ENCODE peak calls at places on chromosomes 13 and 19, in four cellular contexts. J is H1, E is HepG2, Q is HCT116. D is an unnamed sample.

GRCh38 chr19:46009530-46010510 is 13.0 kb downstream of the PGLYRP1 start:
- DNase-seq in Q (peak), E (peak), J (no peak), D (peak)

GRCh38 chr13:44313674-44314073 is 60.0 kb upstream of the SERP2 start:
- DNase-seq in Q (peak), J (no peak), E (no peak), D (no peak)

GRCh38 chr19:48735031-48735615 is 5.3 kb downstream of the RASIP1 start:
- DNase-seq in E (no peak), Q (no peak), J (no peak), D (no peak)

GRCh38 chr19:50739841-50740426 is 16.8 kb downstream of the CLEC11A start:
- DNase-seq in E (no peak), Q (no peak), J (no peak), D (no peak)

GRCh38 chr19:23392706-23393105 is 2.6 kb downstream of the ZNF91 start:
- DNase-seq in E (no peak), J (no peak), Q (no peak), D (no peak)

GRCh38 chr13:54599413-54599812 is 1570.8 kb downstream of the OLFM4 start:
- DNase-seq in Q (no peak), E (no peak), J (no peak), D (no peak)

GRCh38 chr13:101556676-101557121 is 104.2 kb downstream of the ITGBL1 start:
- DNase-seq in E (no peak), Q (no peak), J (no peak), D (no peak)

GRCh38 chr19:7819337-7819736 is 10.7 kb upstream of the EVI5L start:
- DNase-seq in E (no peak), J (no peak), Q (no peak), D (no peak)

GRCh38 chr19:34962945-34963530 is 991 bp downstream of the ZNF792 start:
- DNase-seq in Q (no peak), J (no peak), E (no peak), D (peak)

GRCh38 chr19:39046037-39046821 is 13.9 kb upstream of the FBXO27 start:
- DNase-seq in J (no peak), Q (peak), E (peak), D (no peak)

GRCh38 chr13:25217023-25217909 is 45.2 kb upstream of the AMER2 start:
- DNase-seq in E (no peak), Q (no peak), J (no peak), D (no peak)

GRCh38 chr19:11019262-11019661 is 58.4 kb downstream of the SMARCA4 start:
- DNase-seq in Q (no peak), J (no peak), E (no peak), D (no peak)

GRCh38 chr13:62933809-62934208 is 1518.2 kb upstream of the PCDH20 start:
- DNase-seq in J (no peak), Q (no peak), E (no peak), D (no peak)

GRCh38 chr19:19502808-19503602 is 12.3 kb downstream of the TSSK6 start:
- DNase-seq in J (no peak), Q (no peak), E (no peak), D (no peak)

GRCh38 chr13:33188093-33188882 is 97.3 kb downstream of the STARD13 start:
- DNase-seq in E (no peak), J (no peak), Q (no peak), D (no peak)

GRCh38 chr19:49492573-49493411 is 3.4 kb upstream of the RPS11 start:
- DNase-seq in Q (no peak), E (peak), J (no peak), D (peak)

GRCh38 chr13:23583491-23583890 is 13.3 kb downstream of the TNFRSF19 start:
- DNase-seq in E (no peak), J (no peak), Q (no peak), D (no peak)

GRCh38 chr19:30227661-30228112 is 144.5 kb upstream of the ZNF536 start:
- DNase-seq in E (peak), J (no peak), Q (peak), D (peak)

GRCh38 chr13:21800847-21801616 is 130.2 kb downstream of the FGF9 start:
- DNase-seq in Q (no peak), J (no peak), E (peak), D (no peak)

GRCh38 chr19:6273701-6274601 is 5.8 kb downstream of the MLLT1 start:
- DNase-seq in E (peak), Q (no peak), J (no peak), D (peak)

GRCh38 chr13:79270859-79271258 is 135.2 kb downstream of the RBM26 start:
- DNase-seq in Q (no peak), E (no peak), J (no peak), D (no peak)

GRCh38 chr19:42154471-42155323 is 22.5 kb upstream of the POU2F2 start:
- DNase-seq in J (no peak), Q (no peak), E (no peak), D (no peak)

GRCh38 chr13:113900646-113901045 is 36.8 kb upstream of the GAS6 start:
- DNase-seq in J (no peak), E (no peak), Q (no peak), D (no peak)

GRCh38 chr19:34314437-34315313 is 50.3 kb upstream of the GPI start:
- DNase-seq in Q (no peak), E (no peak), J (no peak), D (no peak)

GRCh38 chr19:21463449-21464105 is 41.8 kb upstream of the ZNF429 start:
- DNase-seq in E (no peak), J (peak), Q (no peak), D (peak)

GRCh38 chr13:38577048-38577447 is 109.8 kb upstream of the FREM2 start:
- DNase-seq in J (no peak), E (peak), Q (no peak), D (no peak)

GRCh38 chr13:112719556-112719955 is 29.7 kb downstream of the ATP11A start:
- DNase-seq in E (no peak), J (no peak), Q (no peak), D (no peak)

GRCh38 chr19:6393982-6394412 is 1.0 kb upstream of the GTF2F1 start:
- DNase-seq in Q (no peak), J (no peak), E (no peak), D (no peak)

GRCh38 chr19:27676877-27677276 is 1536.1 kb downstream of the UQCRFS1 start:
- DNase-seq in E (no peak), J (no peak), Q (no peak), D (no peak)

GRCh38 chr19:54209058-54209747 is 8.5 kb downstream of the RPS9 start:
- DNase-seq in E (no peak), Q (no peak), J (no peak), D (no peak)

GRCh38 chr19:44585371-44586141 is 27.8 kb upstream of the IGSF23 start:
- DNase-seq in J (no peak), Q (no peak), E (no peak), D (no peak)

GRCh38 chr13:109256866-109257760 is 529.3 kb downstream of the IRS2 start:
- DNase-seq in J (no peak), Q (peak), E (peak), D (no peak)

GRCh38 chr13:100069278-100069677 is 19.6 kb upstream of the PCCA start:
- DNase-seq in Q (no peak), E (no peak), J (no peak), D (no peak)

GRCh38 chr13:58883405-58883804 is 1251.9 kb downstream of the PCDH17 start:
- DNase-seq in E (no peak), Q (no peak), J (no peak), D (no peak)

GRCh38 chr19:17184381-17184841 is 30.7 kb upstream of the USE1 start:
- DNase-seq in Q (no peak), E (no peak), J (no peak), D (no peak)

GRCh38 chr13:107157272-107157671 is 589.3 kb upstream of the ARGLU1 start:
- DNase-seq in J (no peak), E (no peak), Q (no peak), D (no peak)

GRCh38 chr13:52744842-52745241 is 5.2 kb upstream of the CNMD start:
- DNase-seq in J (no peak), E (no peak), Q (no peak), D (no peak)

GRCh38 chr13:100825551-100825950 is 151.0 kb upstream of the TMTC4 start:
- DNase-seq in E (no peak), J (no peak), Q (no peak), D (no peak)

GRCh38 chr13:46149272-46150133 is 32.5 kb downstream of the LCP1 start:
- DNase-seq in J (no peak), E (no peak), Q (no peak), D (no peak)
- TF ChIP-seq JUND in J (no peak), E (no peak), Q (no peak), D (no peak)

DNA sequence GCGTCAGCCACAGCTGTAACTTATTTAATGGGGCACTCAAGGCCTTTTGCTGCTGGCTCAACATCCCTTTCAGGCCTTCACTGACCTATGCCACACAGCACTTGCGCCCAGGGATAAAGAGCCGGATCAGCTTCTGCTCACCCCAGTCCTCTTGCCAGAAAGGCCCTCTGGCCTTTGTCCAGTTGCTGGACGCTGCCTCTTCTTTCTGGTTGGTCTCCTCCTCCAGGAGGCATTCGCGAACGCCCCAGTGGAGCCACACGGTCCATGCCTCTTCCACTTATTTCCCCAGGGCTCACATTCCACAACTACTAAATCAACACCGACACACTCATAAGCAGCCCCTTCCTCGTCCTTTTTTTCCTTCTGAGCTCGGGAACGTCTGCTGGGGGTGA is 3.7 kb upstream of the ZNF329 start:
- DNase-seq in J (no peak), E (peak), Q (no peak), D (no peak)
- TF ChIP-seq JUND in J (no peak), E (no peak), Q (no peak), D (no peak)

DNA sequence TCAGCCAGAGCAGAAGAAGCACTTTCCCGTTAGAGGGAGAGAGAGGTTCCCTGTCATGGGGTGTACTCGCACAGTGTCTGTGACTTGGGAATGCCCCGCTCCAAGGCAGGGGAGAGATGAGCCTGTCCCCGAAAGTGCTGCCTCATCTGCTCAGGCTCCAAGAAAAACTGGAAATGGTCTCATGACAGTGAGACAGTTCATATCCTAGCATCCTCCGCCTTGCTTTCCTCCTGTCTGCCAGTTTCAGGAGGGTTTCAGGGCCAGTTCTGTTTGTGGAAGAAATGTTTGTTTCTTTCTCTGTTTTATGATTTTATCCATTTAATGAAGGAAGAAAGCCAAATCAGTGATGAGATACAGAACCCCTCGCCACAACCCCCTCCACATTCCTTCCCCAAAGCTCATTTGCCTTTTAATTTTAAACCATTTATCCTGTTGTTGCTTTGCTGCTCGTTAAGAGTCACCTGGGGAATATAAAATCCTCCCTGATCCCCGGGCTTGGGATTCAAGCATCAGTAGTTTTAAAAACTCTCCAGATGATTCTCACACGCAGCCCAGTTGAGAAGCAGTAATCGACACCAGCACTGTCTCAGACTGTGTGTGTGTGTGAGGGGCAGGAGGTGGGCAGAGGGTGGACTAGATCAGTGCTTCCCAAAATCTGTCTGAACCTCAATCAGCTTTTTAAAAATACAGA is 144.6 kb upstream of the UBL3 start:
- DNase-seq in J (no peak), Q (no peak), E (no peak), D (no peak)
- TF ChIP-seq JUND in J (no peak), Q (no peak), E (no peak), D (no peak)

GRCh38 chr13:51614350-51614786 is 30.1 kb downstream of the WDFY2 start:
- DNase-seq in Q (no peak), E (no peak), J (no peak), D (no peak)
- TF ChIP-seq JUND in Q (no peak), E (no peak), J (no peak), D (no peak)

DNA sequence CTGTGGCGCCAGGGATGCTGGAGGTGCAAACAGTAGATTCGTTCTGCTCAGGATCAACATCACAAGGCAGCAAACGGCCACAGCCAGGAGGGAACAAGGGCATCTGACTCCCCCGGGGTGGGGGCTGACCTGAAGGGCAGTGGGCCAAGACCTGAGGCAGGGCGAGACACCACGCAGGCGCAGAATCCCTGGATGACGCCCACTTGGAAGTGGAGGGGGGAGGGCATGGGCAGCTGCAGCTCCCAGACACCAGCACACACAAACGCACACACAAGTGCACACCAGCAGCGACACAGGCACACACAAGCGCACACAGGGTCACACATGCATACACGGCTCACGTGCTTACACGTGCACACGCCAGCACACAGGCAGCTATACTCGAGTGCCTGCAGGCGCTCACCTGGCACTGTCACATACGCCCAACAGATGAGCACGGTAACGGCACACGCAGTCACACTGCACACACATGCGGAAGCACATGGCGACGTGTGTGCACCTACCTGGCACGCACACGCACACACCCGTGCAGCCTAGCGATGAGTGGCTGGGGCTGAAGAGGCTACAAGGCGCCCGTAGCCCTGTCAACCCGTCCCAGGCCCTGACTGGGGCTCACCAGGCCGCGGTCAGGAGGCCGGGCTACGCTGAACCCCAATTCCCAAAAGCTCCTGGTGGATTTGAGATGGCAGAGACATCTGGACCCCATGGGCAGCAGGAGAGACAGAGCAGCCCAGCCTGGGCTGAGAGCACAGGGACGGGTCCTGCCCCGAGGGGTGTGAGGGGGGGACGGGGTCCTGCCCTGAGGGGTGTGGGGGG is 5.5 kb downstream of the C2CD4C start:
- DNase-seq in E (no peak), J (no peak), Q (no peak), D (no peak)
- TF ChIP-seq JUND in E (no peak), J (no peak), Q (no peak), D (no peak)

GRCh38 chr13:76993021-76993420 is 1.1 kb downstream of the CLN5 start:
- DNase-seq in E (no peak), J (no peak), Q (no peak), D (no peak)

GRCh38 chr13:76991796-76992547 is at the start of gene CLN5:
- DNase-seq in J (peak), E (peak), Q (peak), D (peak)

GRCh38 chr13:76993473-76993872 is 1.6 kb downstream of the CLN5 start:
- DNase-seq in E (no peak), J (no peak), Q (no peak), D (no peak)

GRCh38 chr13:76991432-76991795 is 467 bp upstream of the CLN5 start:
- DNase-seq in J (no peak), Q (no peak), E (no peak), D (no peak)

DNA sequence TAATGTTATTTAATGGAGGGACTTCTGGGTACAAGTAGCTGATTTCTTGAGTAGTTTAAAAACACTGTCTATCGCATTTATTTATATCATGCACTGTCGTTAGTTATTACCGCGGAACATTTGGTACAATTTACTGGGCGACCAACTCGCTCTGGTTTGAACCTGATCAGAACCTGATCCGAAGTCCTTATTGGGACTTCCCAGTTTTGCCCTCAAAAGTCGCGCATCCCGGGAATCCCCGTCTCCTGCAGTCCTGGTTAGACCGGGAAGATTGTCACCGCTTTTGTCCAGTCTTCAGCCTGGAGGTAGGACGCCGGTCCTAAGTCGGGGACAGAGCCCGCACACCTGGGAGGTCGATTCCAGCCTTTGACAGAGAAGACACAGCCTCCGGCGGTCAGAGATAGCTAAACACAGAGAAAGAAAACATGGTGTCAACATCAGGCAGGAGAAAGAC is 694 bp downstream of the CLN5 start:
- DNase-seq in Q (no peak), J (no peak), E (no peak), D (peak)
- TF ChIP-seq JUND in Q (no peak), J (no peak), E (no peak), D (no peak)

GRCh38 chr13:110381029-110381360 is 73.9 kb downstream of the COL4A2 start:
- DNase-seq in E (no peak), J (no peak), Q (no peak), D (no peak)

GRCh38 chr13:110382229-110382628 is 75.1 kb downstream of the COL4A2 start:
- DNase-seq in E (no peak), Q (no peak), J (no peak), D (no peak)

GRCh38 chr13:110380359-110381028 is 73.4 kb downstream of the COL4A2 start:
- DNase-seq in Q (no peak), J (no peak), E (no peak), D (no peak)

GRCh38 chr13:110379358-110379757 is 72.3 kb downstream of the COL4A2 start:
- DNase-seq in Q (no peak), J (no peak), E (no peak), D (no peak)

DNA sequence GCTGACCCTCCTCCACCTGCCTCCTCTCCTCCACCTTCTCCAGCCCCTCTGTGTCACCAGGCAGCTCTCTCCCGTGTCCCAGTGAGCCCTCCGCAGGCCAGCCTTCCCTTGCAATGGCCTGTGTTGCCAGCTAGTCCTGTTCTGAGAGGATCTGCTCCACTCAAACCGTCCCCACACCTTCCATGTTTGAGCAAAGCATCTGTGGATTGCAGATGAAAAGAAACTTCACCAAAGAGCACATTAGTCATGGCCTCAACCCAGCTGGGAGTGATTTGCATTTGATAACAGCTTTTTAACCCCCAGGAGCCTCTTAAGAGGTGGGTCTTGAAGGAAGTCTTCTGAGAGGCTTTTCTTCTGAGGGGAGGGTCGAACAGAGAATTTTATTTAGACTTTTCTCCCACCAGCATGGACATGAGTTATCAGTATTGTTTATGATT is 72.8 kb downstream of the COL4A2 start:
- DNase-seq in E (no peak), Q (no peak), J (no peak), D (no peak)
- TF ChIP-seq JUND in E (no peak), Q (no peak), J (no peak), D (no peak)

D was measured in K562.